ENCODE peak calls at places on chromosomes 1 and 21, in five cellular contexts. One of them, this sample, is unnamed.

GRCh38 chr1:53361541-53361961 is 33.7 kb upstream of the LRP8 start:
- DNase-seq in SJSA1: peak; percentile 23
- DNase-seq in heart right ventricle: no peak
- DNase-seq in neural progenitor cell: no peak
- DNase-seq in GM23338: no peak
- DNase-seq in this sample: no peak

GRCh38 chr1:41902125-41902524 is 16.6 kb downstream of the HIVEP3 start:
- DNase-seq in GM23338: peak; percentile 30
- DNase-seq in neural progenitor cell: no peak
- DNase-seq in heart right ventricle: no peak
- DNase-seq in SJSA1: peak; percentile 83
- DNase-seq in this sample: no peak

GRCh38 chr1:182185822-182186756 is 124.6 kb upstream of the ZNF648 start:
- DNase-seq in heart right ventricle: no peak
- DNase-seq in SJSA1: peak; percentile 53
- DNase-seq in neural progenitor cell: peak; percentile 29
- DNase-seq in GM23338: peak; percentile 15
- DNase-seq in this sample: no peak

GRCh38 chr1:28518000-28518744 is 12.3 kb downstream of the RCC1 start:
- DNase-seq in GM23338: peak; percentile 95
- DNase-seq in neural progenitor cell: peak; percentile 96
- DNase-seq in SJSA1: peak; percentile 94
- DNase-seq in heart right ventricle: peak; percentile 88
- DNase-seq in this sample: peak; percentile 82

GRCh38 chr1:237570530-237570929 is 320.2 kb downstream of the ZP4 start:
- DNase-seq in heart right ventricle: no peak
- DNase-seq in neural progenitor cell: no peak
- DNase-seq in SJSA1: no peak
- DNase-seq in GM23338: peak; percentile 48
- DNase-seq in this sample: no peak

GRCh38 chr1:162397943-162398560 is 13.9 kb downstream of the SH2D1B start:
- DNase-seq in heart right ventricle: no peak
- DNase-seq in SJSA1: no peak
- DNase-seq in GM23338: no peak
- DNase-seq in neural progenitor cell: no peak
- DNase-seq in this sample: no peak

GRCh38 chr1:1217621-1218523 is 3.9 kb upstream of the TNFRSF4 start:
- DNase-seq in heart right ventricle: no peak
- DNase-seq in neural progenitor cell: no peak
- DNase-seq in GM23338: no peak
- DNase-seq in SJSA1: no peak
- DNase-seq in this sample: no peak

GRCh38 chr21:46159841-46160562 is 4.6 kb upstream of the FTCD start:
- DNase-seq in GM23338: no peak
- DNase-seq in SJSA1: peak; percentile 37
- DNase-seq in neural progenitor cell: no peak
- DNase-seq in heart right ventricle: no peak
- DNase-seq in this sample: no peak

GRCh38 chr1:94237291-94238226 is at the start of gene ARHGAP29:
- DNase-seq in SJSA1: peak; percentile 87
- DNase-seq in GM23338: peak; percentile 91
- DNase-seq in neural progenitor cell: peak; percentile 95
- DNase-seq in heart right ventricle: peak; percentile 87
- DNase-seq in this sample: peak; percentile 55

GRCh38 chr1:153612755-153613331 is at the start of gene S100A16:
- DNase-seq in neural progenitor cell: no peak
- DNase-seq in GM23338: peak; percentile 68
- DNase-seq in heart right ventricle: peak; percentile 74
- DNase-seq in SJSA1: no peak
- DNase-seq in this sample: no peak

GRCh38 chr1:82377201-82377884 is 576.6 kb downstream of the ADGRL2 start:
- DNase-seq in GM23338: peak; percentile 29
- DNase-seq in SJSA1: no peak
- DNase-seq in heart right ventricle: no peak
- DNase-seq in neural progenitor cell: no peak
- DNase-seq in this sample: no peak

GRCh38 chr1:209040351-209040750 is 543.2 kb upstream of the CAMK1G start:
- DNase-seq in neural progenitor cell: no peak
- DNase-seq in heart right ventricle: no peak
- DNase-seq in GM23338: no peak
- DNase-seq in SJSA1: no peak
- DNase-seq in this sample: no peak

GRCh38 chr1:8083739-8084484 is 57.8 kb upstream of the ERRFI1 start:
- DNase-seq in SJSA1: no peak
- DNase-seq in neural progenitor cell: peak; percentile 16
- DNase-seq in GM23338: no peak
- DNase-seq in heart right ventricle: peak; percentile 19
- DNase-seq in this sample: no peak

DNA sequence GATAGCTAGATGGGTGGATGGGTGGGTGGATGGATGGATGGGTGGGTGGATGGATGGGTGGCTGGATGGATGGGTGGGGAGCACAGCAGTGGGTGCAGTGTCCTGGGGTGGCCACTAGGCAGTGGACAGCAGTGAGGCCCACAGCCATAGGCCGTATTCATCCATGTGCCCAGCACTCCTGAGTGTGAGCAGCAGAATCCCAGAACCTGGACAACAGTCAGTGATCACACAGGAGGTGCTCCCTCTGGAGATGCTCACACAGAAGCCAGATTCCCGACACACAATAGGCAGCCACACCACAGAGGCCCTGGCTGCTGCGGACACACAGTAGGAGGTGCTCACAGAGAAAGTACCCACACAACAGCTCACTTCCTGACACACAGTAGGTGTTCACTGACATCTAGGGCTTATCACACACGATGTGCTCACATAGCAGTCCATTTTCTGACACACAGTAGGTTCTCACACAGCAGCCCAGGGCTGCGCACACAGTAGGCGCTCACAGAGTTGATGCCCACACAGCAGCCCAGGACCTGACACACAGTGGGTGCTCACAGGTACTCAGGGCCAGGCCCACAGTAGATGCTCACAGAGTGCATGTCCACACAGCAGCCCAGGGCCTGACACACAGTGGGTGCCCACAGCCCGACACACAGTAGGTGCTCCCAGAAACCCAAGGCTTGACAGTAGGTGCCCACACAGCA is 64.0 kb downstream of the RAP1GAP start:
- DNase-seq in SJSA1: no peak
- DNase-seq in neural progenitor cell: no peak
- DNase-seq in heart right ventricle: no peak
- DNase-seq in GM23338: no peak
- DNase-seq in this sample: no peak
- H3K4me3 ChIP-seq in SJSA1: no peak overlapping the region
- H3K4me3 ChIP-seq in neural progenitor cell: no peak overlapping the region
- H3K4me3 ChIP-seq in heart right ventricle: no peak overlapping the region
- H3K4me3 ChIP-seq in GM23338: no peak overlapping the region
- H3K4me3 ChIP-seq in this sample: no peak overlapping the region

DNA sequence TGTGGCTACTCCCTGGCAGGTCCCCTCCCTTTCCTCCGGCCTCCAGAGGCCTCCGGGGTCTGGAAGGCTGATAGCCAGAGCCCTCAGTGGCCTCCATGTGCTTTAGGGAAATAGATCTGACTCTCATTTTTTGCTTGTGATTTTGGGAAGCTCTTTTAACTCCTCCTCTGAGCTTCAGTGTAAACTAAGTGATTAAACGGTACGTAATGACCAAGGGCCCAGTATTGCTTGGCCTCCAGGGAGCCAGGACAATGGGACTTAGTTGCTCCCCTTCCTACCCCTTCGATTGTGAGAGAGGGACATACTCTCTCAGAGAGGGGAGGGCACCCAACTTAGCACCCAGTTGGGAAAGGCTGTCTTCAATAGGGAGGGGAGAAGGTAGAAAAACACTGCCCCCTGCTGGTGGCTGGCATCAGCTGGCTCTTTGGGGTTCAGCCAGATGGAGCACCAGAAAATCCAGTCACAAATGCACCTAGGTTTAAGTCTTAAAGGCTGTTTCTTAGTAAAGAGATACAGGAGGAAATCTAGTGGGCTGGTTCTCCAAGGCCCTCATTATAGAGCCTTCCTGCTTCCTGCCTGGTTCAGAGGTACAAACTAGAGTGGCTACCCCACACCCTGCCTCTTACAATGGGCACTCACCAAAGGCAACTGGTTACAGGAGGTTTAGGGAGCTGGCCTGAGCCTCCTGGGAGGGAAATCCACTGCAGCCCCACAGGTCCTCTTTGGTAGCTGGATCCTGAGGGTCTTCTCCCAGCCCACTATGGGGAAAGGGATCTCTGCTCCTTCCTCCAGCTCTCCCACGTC is 28.6 kb downstream of the EIF2D start:
- DNase-seq in heart right ventricle: peak; percentile 82
- DNase-seq in GM23338: peak; percentile 90
- DNase-seq in SJSA1: peak; percentile 77
- DNase-seq in neural progenitor cell: peak; percentile 84
- DNase-seq in this sample: peak; percentile 11
- H3K4me1 ChIP-seq in heart right ventricle: peaks cover 5% of the 10 kb centered on the region
- H3K4me1 ChIP-seq in GM23338: no peaks in the 10 kb centered on the region
- H3K4me1 ChIP-seq in SJSA1: peaks cover 4% of the 10 kb centered on the region
- H3K4me1 ChIP-seq in neural progenitor cell: peaks cover 9% of the 10 kb centered on the region
- H3K4me1 ChIP-seq in this sample: no peaks in the 10 kb centered on the region

GRCh38 chr1:240295811-240296210 is 204.1 kb downstream of the FMN2 start:
- DNase-seq in heart right ventricle: no peak
- DNase-seq in GM23338: no peak
- DNase-seq in neural progenitor cell: no peak
- DNase-seq in SJSA1: no peak
- DNase-seq in this sample: no peak

GRCh38 chr1:240293706-240294105 is 202.0 kb downstream of the FMN2 start:
- DNase-seq in neural progenitor cell: no peak
- DNase-seq in GM23338: no peak
- DNase-seq in heart right ventricle: no peak
- DNase-seq in SJSA1: no peak
- DNase-seq in this sample: no peak

GRCh38 chr1:240294566-240294965 is 202.9 kb downstream of the FMN2 start:
- DNase-seq in neural progenitor cell: peak; percentile 49
- DNase-seq in SJSA1: no peak
- DNase-seq in heart right ventricle: no peak
- DNase-seq in GM23338: peak; percentile 79
- DNase-seq in this sample: no peak
- H3K4me3 ChIP-seq in neural progenitor cell: no peak overlapping the region
- H3K4me3 ChIP-seq in SJSA1: no peak overlapping the region
- H3K4me3 ChIP-seq in heart right ventricle: no peak overlapping the region
- H3K4me3 ChIP-seq in GM23338: no peak overlapping the region
- H3K4me3 ChIP-seq in this sample: no peak overlapping the region

GRCh38 chr1:77540501-77541161 is 141.8 kb downstream of the ZZZ3 start:
- DNase-seq in GM23338: no peak
- DNase-seq in SJSA1: no peak
- DNase-seq in neural progenitor cell: no peak
- DNase-seq in heart right ventricle: no peak
- DNase-seq in this sample: no peak

GRCh38 chr1:77543822-77544448 is 138.5 kb downstream of the ZZZ3 start:
- DNase-seq in SJSA1: no peak
- DNase-seq in neural progenitor cell: no peak
- DNase-seq in heart right ventricle: no peak
- DNase-seq in GM23338: no peak
- DNase-seq in this sample: no peak

GRCh38 chr1:77541162-77541545 is 141.3 kb downstream of the ZZZ3 start:
- DNase-seq in SJSA1: no peak
- DNase-seq in heart right ventricle: no peak
- DNase-seq in GM23338: no peak
- DNase-seq in neural progenitor cell: no peak
- DNase-seq in this sample: no peak

GRCh38 chr1:77544845-77545244 is 137.6 kb downstream of the ZZZ3 start:
- DNase-seq in heart right ventricle: no peak
- DNase-seq in neural progenitor cell: no peak
- DNase-seq in SJSA1: no peak
- DNase-seq in GM23338: no peak
- DNase-seq in this sample: no peak

GRCh38 chr1:77542784-77543183 is 139.7 kb downstream of the ZZZ3 start:
- DNase-seq in GM23338: no peak
- DNase-seq in SJSA1: no peak
- DNase-seq in neural progenitor cell: no peak
- DNase-seq in heart right ventricle: no peak
- DNase-seq in this sample: no peak
- H3K4me1 ChIP-seq in GM23338: no peaks in the 10 kb centered on the region
- H3K4me1 ChIP-seq in SJSA1: peaks cover 47% of the 10 kb centered on the region
- H3K4me1 ChIP-seq in neural progenitor cell: peaks cover 28% of the 10 kb centered on the region
- H3K4me1 ChIP-seq in heart right ventricle: no peaks in the 10 kb centered on the region
- H3K4me1 ChIP-seq in this sample: no peaks in the 10 kb centered on the region

DNA sequence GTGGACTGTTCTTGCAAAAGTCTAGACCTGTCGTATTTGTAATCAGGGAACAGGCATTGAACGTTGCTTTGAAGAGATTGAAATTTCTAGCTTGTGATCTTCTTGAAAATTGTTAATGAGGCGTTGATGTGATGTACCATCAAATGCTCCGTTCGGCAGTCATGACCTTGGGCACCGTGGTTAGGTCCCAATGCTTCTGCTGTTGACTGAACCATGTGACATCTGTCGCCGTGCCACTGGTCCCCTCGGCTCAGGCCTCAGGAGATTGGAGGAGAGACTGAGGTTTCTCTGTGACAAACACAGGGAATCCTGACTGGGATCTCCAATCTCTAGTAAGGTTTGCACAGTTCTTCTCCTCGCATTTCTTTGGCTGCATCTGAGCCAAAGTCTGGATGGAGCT is 18.1 kb upstream of the KCNAB2 start:
- DNase-seq in GM23338: no peak
- DNase-seq in heart right ventricle: no peak
- DNase-seq in SJSA1: no peak
- DNase-seq in neural progenitor cell: no peak
- DNase-seq in this sample: no peak
- H3K4me3 ChIP-seq in GM23338: no peak overlapping the region
- H3K4me3 ChIP-seq in heart right ventricle: no peak overlapping the region
- H3K4me3 ChIP-seq in SJSA1: no peak overlapping the region
- H3K4me3 ChIP-seq in neural progenitor cell: no peak overlapping the region
- H3K4me3 ChIP-seq in this sample: no peak overlapping the region

DNA sequence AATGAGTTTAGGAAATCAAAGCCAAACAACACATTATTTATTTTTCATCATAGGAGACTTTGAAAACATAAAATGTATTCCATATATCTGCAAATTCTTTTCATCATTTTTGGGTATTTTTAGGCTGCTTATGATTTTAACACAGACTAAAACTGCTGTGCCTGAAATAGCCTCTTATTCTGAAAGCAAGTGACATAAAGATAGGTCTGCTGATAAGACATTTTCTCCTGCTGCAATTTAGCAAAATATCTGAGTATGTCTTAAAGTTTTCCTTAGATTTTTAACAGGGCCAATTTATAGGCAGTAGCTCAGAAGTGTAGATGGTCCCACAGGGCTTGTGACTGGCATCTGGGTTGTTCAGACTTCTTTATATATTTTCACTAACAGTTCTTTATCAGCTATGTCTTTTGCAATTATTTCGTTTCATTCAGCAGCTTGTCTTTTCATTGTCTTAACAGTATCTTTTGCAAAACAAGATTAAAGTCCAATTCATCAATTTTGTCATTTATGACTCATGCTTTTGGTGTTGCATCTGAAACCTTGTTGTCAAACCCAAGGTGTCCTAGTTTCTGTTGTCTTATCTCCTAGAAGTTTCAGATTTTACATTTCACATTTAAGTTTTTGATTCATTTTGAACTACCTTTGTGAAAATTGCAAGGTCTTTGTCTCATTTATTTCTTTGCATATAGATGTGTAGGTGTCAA is 41.2 kb upstream of the ZNF124 start:
- DNase-seq in SJSA1: no peak
- DNase-seq in neural progenitor cell: no peak
- DNase-seq in heart right ventricle: no peak
- DNase-seq in GM23338: no peak
- DNase-seq in this sample: no peak
- H3K4me1 ChIP-seq in SJSA1: peaks cover 9% of the 10 kb centered on the region
- H3K4me1 ChIP-seq in neural progenitor cell: peaks cover 10% of the 10 kb centered on the region
- H3K4me1 ChIP-seq in heart right ventricle: peaks cover 11% of the 10 kb centered on the region
- H3K4me1 ChIP-seq in GM23338: peaks cover 24% of the 10 kb centered on the region
- H3K4me1 ChIP-seq in this sample: peaks cover 3% of the 10 kb centered on the region

This sample was measured in HAP-1.